ENCODE peak calls at places on chromosomes 4 and X, in five cellular contexts. Q is upper lobe of right lung, V is AG10803, O is AG09309, N is lung. F is an unnamed sample.
A peak's percentile ranks its signal among the peaks of the same experiment; 100 is the strongest.

GRCh38 chr4:8013976-8014726 is 74.5 kb upstream of the AFAP1 start:
- DNase-seq in N (no peak), O (no peak), Q (no peak), V (no peak), F (no peak)

GRCh38 chr4:105992641-105993305 is 97.5 kb downstream of the NPNT start:
- DNase-seq in Q (no peak), V (peak; percentile 67), O (no peak), N (no peak), F (no peak)

GRCh38 chrX:15497865-15498264 is 2.7 kb upstream of the BMX start:
- DNase-seq in N (peak; percentile 56), V (peak; percentile 15), O (no peak), Q (no peak), F (no peak)

GRCh38 chr4:40924096-40924792 is 174.5 kb downstream of the NSUN7 start:
- DNase-seq in Q (peak; percentile 86), V (peak; percentile 57), N (peak; percentile 68), O (no peak), F (no peak)

GRCh38 chr4:41645716-41646115 is 102.8 kb downstream of the PHOX2B start:
- DNase-seq in O (no peak), Q (no peak), N (no peak), V (no peak), F (no peak)

GRCh38 chrX:154652311-154653047 is 900 bp downstream of the CTAG2 start:
- DNase-seq in V (no peak), N (no peak), Q (no peak), O (no peak), F (no peak)

GRCh38 chr4:1803523-1804423 is 10.7 kb downstream of the FGFR3 start:
- DNase-seq in O (no peak), N (no peak), V (no peak), Q (no peak), F (no peak)

GRCh38 chr4:955931-956381 is 17.4 kb downstream of the DGKQ start:
- DNase-seq in O (no peak), V (no peak), N (no peak), Q (peak; percentile 57), F (no peak)

GRCh38 chr4:65538571-65538970 is 131.7 kb downstream of the EPHA5 start:
- DNase-seq in N (no peak), O (no peak), Q (no peak), V (no peak), F (no peak)

GRCh38 chrX:39065051-39065871 is 264.0 kb downstream of the MID1IP1 start:
- DNase-seq in Q (no peak), V (no peak), O (no peak), N (no peak), F (no peak)

GRCh38 chr4:114688063-114688462 is 89.5 kb downstream of the UGT8 start:
- DNase-seq in N (no peak), O (no peak), V (no peak), Q (no peak), F (no peak)

GRCh38 chr4:36399762-36400353 is 118.4 kb downstream of the DTHD1 start:
- DNase-seq in V (no peak), O (no peak), Q (no peak), N (no peak), F (no peak)

GRCh38 chr4:6806924-6807676 is 24.6 kb downstream of the KIAA0232 start:
- DNase-seq in N (no peak), O (no peak), V (no peak), Q (no peak), F (no peak)

GRCh38 chr4:139619644-139620043 is 46.0 kb upstream of the MGST2 start:
- DNase-seq in V (peak; percentile 30), N (no peak), Q (no peak), O (no peak), F (no peak)

GRCh38 chr4:68750555-68750954 is 65.2 kb upstream of the UGT2B10 start:
- DNase-seq in O (no peak), Q (no peak), V (no peak), N (no peak), F (no peak)

GRCh38 chr4:147594107-147594506 is 23.1 kb upstream of the TMEM184C start:
- DNase-seq in V (no peak), O (no peak), N (no peak), Q (no peak), F (no peak)

GRCh38 chr4:38639245-38639644 is 24.8 kb upstream of the KLF3 start:
- DNase-seq in Q (no peak), V (no peak), N (no peak), O (no peak), F (no peak)

GRCh38 chr4:119025440-119025839 is 110.2 kb upstream of the MYOZ2 start:
- DNase-seq in Q (peak; percentile 63), V (peak; percentile 62), N (peak; percentile 59), O (no peak), F (no peak)

GRCh38 chr4:39464886-39465501 is 6.1 kb downstream of the LIAS start:
- DNase-seq in Q (no peak), V (peak; percentile 74), N (no peak), O (no peak), F (peak; percentile 31)

GRCh38 chr4:168569066-168569908 is 72.4 kb downstream of the PALLD start:
- DNase-seq in N (peak; percentile 57), O (no peak), V (peak; percentile 40), Q (no peak), F (no peak)

GRCh38 chr4:44446801-44447562 is 1.6 kb downstream of the KCTD8 start:
- DNase-seq in Q (peak; percentile 54), V (no peak), N (no peak), O (no peak), F (no peak)
- H3K4me3 ChIP-seq in Q (no peak overlapping the region), V (no peak overlapping the region), N (no peak overlapping the region), O (no peak overlapping the region), F (no peak overlapping the region)

GRCh38 chr4:87644286-87644685 is 5.8 kb upstream of the DMP1 start:
- DNase-seq in V (no peak), N (no peak), Q (no peak), O (no peak), F (no peak)
- TF ChIP-seq CTCF in V (peak; percentile 1), N (no peak), Q (no peak), O (no peak), F (no peak)

GRCh38 chr4:185244763-185245162 is 35.4 kb downstream of the SNX25 start:
- DNase-seq in N (no peak), V (peak; percentile 33), Q (no peak), O (no peak), F (no peak)

GRCh38 chr4:185243879-185244278 is 34.5 kb downstream of the SNX25 start:
- DNase-seq in N (no peak), O (no peak), Q (no peak), V (no peak), F (no peak)

GRCh38 chr4:185249105-185249504 is 39.7 kb downstream of the SNX25 start:
- DNase-seq in V (no peak), O (no peak), N (no peak), Q (no peak), F (no peak)

GRCh38 chr4:185246453-185246852 is 37.1 kb downstream of the SNX25 start:
- DNase-seq in Q (no peak), O (no peak), N (no peak), V (no peak), F (no peak)

GRCh38 chr4:185247151-185247550 is 37.8 kb downstream of the SNX25 start:
- DNase-seq in O (no peak), V (no peak), N (no peak), Q (no peak), F (no peak)
- H3K4me3 ChIP-seq in O (no peak overlapping the region), V (no peak overlapping the region), N (no peak overlapping the region), Q (no peak overlapping the region), F (no peak overlapping the region)

GRCh38 chrX:21975242-21975641 is 34.7 kb downstream of the SMS start:
- DNase-seq in N (no peak), Q (no peak), O (no peak), V (no peak), F (no peak)

GRCh38 chrX:21972046-21972445 is 31.5 kb downstream of the SMS start:
- DNase-seq in O (no peak), V (no peak), N (no peak), Q (no peak), F (no peak)

GRCh38 chrX:21974011-21974385 is 33.5 kb downstream of the SMS start:
- DNase-seq in Q (no peak), O (no peak), N (no peak), V (no peak), F (no peak)

GRCh38 chrX:21973321-21974010 is 33.0 kb downstream of the SMS start:
- DNase-seq in N (no peak), Q (no peak), V (no peak), O (no peak), F (no peak)

GRCh38 chrX:21972721-21973120 is 32.2 kb downstream of the SMS start:
- DNase-seq in N (no peak), O (no peak), Q (no peak), V (peak; percentile 71), F (peak; percentile 47)
- TF ChIP-seq CTCF in N (no peak), O (peak; percentile 8), Q (no peak), V (peak; percentile 16), F (no peak)